ENCODE peak calls at places on chromosome 1, in eight cellular contexts. I is upper lobe of left lung; Y is heart left ventricle; E is right cardiac atrium; U is HCT116; A is right lobe of liver; J is CD8-positive, alpha-beta T cell; K is A549. T is an unnamed sample.

GRCh38 chr1:111516008-111516535 is 12.6 kb upstream of the ADORA3 start:
- ATAC-seq in I (peak), Y (peak), E (peak), U (peak), A (peak), J (peak), K (no peak), T (peak)

GRCh38 chr1:9402717-9403116 is 110.0 kb downstream of the SPSB1 start:
- ATAC-seq in I (no peak), Y (no peak), E (no peak), U (no peak), A (no peak), J (no peak), K (no peak), T (no peak)

GRCh38 chr1:109806733-109807397 is 43.1 kb upstream of the EPS8L3 start:
- ATAC-seq in I (peak), Y (no peak), E (no peak), U (no peak), A (peak), J (no peak), K (no peak), T (no peak)

GRCh38 chr1:174314433-174314832 is 133.3 kb upstream of the GPR52 start:
- ATAC-seq in I (no peak), Y (no peak), E (no peak), U (no peak), A (no peak), J (no peak), K (no peak), T (no peak)

GRCh38 chr1:86082183-86082582 is 74.4 kb downstream of the COL24A1 start:
- ATAC-seq in I (no peak), Y (no peak), E (no peak), U (peak), A (no peak), J (no peak), K (peak), T (no peak)

GRCh38 chr1:248858891-248859889 is at the start of gene ZNF692:
- ATAC-seq in I (peak), Y (peak), E (peak), U (peak), A (peak), J (peak), K (peak), T (peak)

GRCh38 chr1:184296466-184297243 is 90.2 kb upstream of the C1orf21 start:
- ATAC-seq in I (peak), Y (peak), E (peak), U (no peak), A (peak), J (no peak), K (no peak), T (peak)

GRCh38 chr1:23613191-23614126 is 54.2 kb upstream of the ID3 start:
- ATAC-seq in I (no peak), Y (no peak), E (no peak), U (no peak), A (no peak), J (peak), K (no peak), T (no peak)

GRCh38 chr1:181170194-181170593 is 81.7 kb downstream of the IER5 start:
- ATAC-seq in I (no peak), Y (no peak), E (no peak), U (no peak), A (no peak), J (no peak), K (no peak), T (no peak)

GRCh38 chr1:209266590-209267172 is 316.8 kb upstream of the CAMK1G start:
- ATAC-seq in I (peak), Y (no peak), E (no peak), U (no peak), A (no peak), J (no peak), K (peak), T (no peak)

GRCh38 chr1:162605225-162605927 is 26.9 kb upstream of the DDR2 start:
- ATAC-seq in I (peak), Y (no peak), E (no peak), U (no peak), A (no peak), J (no peak), K (no peak), T (peak)

GRCh38 chr1:98051065-98051675 is 130.3 kb upstream of the DPYD start:
- ATAC-seq in I (no peak), Y (no peak), E (no peak), U (peak), A (peak), J (peak), K (peak), T (no peak)

GRCh38 chr1:26910343-26911160 is 3.2 kb downstream of the NR0B2 start:
- ATAC-seq in I (no peak), Y (no peak), E (no peak), U (no peak), A (peak), J (no peak), K (no peak), T (no peak)

GRCh38 chr1:232962761-232963357 is 12.4 kb downstream of the NTPCR start:
- ATAC-seq in I (peak), Y (no peak), E (no peak), U (no peak), A (no peak), J (no peak), K (no peak), T (peak)

GRCh38 chr1:42311138-42311537 is 23.9 kb downstream of the FOXJ3 start:
- ATAC-seq in I (no peak), Y (no peak), E (no peak), U (no peak), A (no peak), J (no peak), K (no peak), T (no peak)

GRCh38 chr1:38418195-38419030 is 371.8 kb upstream of the POU3F1 start:
- ATAC-seq in I (no peak), Y (no peak), E (peak), U (no peak), A (no peak), J (no peak), K (no peak), T (no peak)

GRCh38 chr1:202578565-202578964 is 131.7 kb downstream of the SYT2 start:
- ATAC-seq in I (no peak), Y (peak), E (no peak), U (no peak), A (no peak), J (no peak), K (no peak), T (peak)

DNA sequence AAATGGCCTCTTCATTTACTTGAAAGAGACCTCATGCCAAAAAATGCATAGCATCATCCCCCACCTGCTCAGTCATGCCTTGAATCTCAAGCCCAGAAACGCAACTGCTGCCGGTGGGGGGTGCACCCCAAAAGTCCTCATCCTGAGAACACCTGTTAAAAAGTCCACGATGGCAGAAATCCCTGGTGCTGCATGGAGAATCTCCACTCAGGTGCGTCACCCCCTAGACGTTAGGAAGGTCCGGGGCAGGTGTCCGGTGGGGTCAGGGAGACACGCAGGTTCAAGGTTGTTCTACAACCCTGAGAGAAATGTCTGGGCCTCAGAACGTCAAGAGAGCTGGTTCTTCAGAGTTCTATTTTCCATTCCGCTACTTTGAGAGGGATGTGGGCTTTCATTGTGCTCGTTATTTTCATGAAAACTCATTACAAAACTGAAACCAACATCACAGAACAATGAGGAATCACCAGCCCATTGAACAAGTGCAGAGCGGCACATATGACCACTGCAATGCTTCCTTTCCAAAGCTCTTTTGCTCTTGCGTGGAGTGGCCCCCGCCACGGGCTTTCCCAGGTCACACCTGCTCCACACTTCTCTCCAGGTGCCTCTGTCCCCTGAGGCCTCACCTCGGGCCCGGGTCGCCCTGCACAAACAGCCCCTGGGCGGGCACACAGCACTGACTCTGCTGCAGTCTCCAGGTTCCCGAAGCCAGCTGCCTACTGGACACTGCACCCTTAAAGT is 201.9 kb downstream of the TOMM20 start:
- ATAC-seq in I (peak), Y (no peak), E (no peak), U (no peak), A (peak), J (peak), K (no peak), T (no peak)
- H3K4me3 ChIP-seq in I (peak), Y (no peak), E (no peak), U (no peak), A (no peak), J (peak), K (no peak), T (no peak)

GRCh38 chr1:3699596-3699995 is 47.3 kb downstream of the TP73 start:
- ATAC-seq in I (no peak), Y (no peak), E (no peak), U (no peak), A (no peak), J (no peak), K (no peak), T (no peak)
- H3K4me3 ChIP-seq in I (no peak), Y (no peak), E (no peak), U (no peak), A (no peak), J (no peak), K (no peak), T (no peak)

GRCh38 chr1:149881876-149882275 is 17.5 kb upstream of the BOLA1 start:
- ATAC-seq in I (no peak), Y (no peak), E (no peak), U (no peak), A (no peak), J (no peak), K (no peak), T (no peak)

GRCh38 chr1:149884433-149885363 is 14.7 kb upstream of the BOLA1 start:
- ATAC-seq in I (no peak), Y (no peak), E (no peak), U (no peak), A (no peak), J (no peak), K (no peak), T (no peak)

GRCh38 chr1:149886396-149887195 is 12.8 kb upstream of the BOLA1 start:
- ATAC-seq in I (peak), Y (peak), E (peak), U (peak), A (peak), J (peak), K (peak), T (peak)

GRCh38 chr1:149885364-149886111 is 13.8 kb upstream of the BOLA1 start:
- ATAC-seq in I (peak), Y (peak), E (peak), U (peak), A (peak), J (peak), K (peak), T (peak)

DNA sequence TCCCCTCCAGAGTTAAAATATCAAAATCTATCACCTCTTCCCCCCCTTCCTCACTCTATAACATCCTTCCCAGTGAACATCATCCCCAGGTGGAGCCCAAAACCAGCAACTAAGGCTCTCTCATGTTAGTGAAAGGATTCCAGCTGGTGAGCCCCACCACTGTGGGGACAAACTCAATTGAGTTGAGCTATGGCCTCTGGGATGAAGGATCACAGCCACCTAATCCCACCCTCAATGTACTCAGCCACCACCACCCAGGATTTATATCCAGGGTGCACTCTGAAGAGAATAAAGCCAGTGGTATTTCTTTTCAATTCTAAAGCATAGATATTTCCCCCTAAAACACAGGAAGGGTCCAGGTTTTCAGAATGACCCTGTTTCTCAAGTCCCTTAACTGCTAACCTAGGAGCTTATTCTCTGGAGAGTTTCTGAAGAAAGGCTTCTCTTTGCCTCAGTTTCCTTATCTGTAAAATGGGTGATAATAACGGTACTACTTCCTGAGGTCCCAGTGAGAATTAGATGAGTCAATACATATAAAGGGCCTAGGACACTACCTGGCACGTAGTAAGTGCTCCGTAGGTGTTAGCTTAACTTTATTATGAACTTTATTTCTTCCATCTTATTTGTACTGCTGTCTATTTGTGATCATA is 15.6 kb upstream of the BOLA1 start:
- ATAC-seq in I (no peak), Y (no peak), E (no peak), U (no peak), A (no peak), J (no peak), K (no peak), T (no peak)
- H3K4me3 ChIP-seq in I (no peak), Y (peak), E (peak), U (no peak), A (peak), J (no peak), K (no peak), T (peak)

DNA sequence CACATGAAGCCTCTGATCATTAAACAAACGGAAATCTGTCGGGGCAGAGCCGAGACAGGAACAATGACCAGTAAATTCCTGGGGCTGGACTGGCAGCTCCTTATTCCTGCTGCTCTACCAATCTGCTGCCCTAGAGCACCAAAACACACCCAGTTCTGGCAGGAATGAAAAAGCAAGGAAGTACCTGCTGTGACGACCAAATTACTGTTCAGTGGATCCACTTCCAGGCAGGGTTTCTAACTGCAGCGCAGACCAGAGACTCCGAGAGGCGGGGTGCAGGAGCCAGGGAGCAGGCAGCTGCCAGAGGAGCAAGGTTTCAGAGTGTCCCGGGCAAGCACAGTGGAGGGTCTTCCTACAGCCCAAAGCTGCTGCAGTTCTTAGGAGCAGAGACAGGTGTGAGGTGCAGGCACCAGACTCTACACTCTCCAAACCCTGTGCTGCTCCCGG is 32.4 kb downstream of the KANK4 start:
- ATAC-seq in I (no peak), Y (no peak), E (no peak), U (no peak), A (no peak), J (no peak), K (peak), T (no peak)
- H3K4me3 ChIP-seq in I (peak), Y (no peak), E (no peak), U (no peak), A (no peak), J (no peak), K (no peak), T (no peak)

DNA sequence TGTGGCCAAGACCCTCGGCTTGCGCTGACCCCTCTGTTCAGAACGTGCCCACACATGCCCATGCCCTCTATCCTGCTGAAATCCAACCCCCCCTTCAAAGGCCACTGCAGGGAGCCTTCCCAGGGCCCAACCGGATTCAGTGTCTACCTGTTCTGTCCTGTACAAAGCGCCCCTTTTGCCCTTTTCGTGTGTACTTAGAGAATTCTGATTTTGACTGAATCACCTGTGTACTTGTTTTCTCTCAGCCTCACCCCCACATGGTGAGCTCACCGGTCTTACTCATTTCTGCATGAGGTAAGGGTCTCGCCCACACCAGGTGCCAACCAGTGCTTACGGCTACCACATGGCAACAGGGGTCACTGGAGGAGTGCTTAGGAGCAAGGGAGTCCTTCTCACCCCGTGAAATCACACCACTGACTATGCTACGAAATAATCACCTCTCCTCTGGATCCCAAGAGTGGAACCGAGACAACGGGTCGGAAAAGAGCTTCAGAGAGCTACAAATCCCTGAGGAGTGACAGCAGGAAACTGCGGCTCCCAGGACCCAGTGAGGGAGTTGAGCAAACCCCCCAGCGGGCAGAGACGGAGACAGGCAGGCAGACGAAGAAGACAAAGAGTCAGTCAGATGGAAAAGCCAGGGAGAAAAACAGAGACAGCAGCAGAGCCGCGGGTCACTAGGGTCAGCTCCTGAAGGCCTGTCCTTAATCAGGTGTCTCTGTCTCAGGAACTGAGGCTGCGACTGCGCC is 2.1 kb upstream of the S100A2 start:
- ATAC-seq in I (no peak), Y (no peak), E (no peak), U (no peak), A (no peak), J (no peak), K (peak), T (no peak)
- H3K4me3 ChIP-seq in I (peak), Y (peak), E (no peak), U (peak), A (no peak), J (no peak), K (peak), T (peak)

GRCh38 chr1:147073062-147073432 is 99.2 kb downstream of the PRKAB2 start:
- ATAC-seq in I (peak), Y (no peak), E (no peak), U (no peak), A (no peak), J (peak), K (no peak), T (no peak)
- H3K4me3 ChIP-seq in I (peak), Y (peak), E (peak), U (no peak), A (peak), J (no peak), K (no peak), T (peak)

GRCh38 chr1:7117265-7117598 is 332.0 kb downstream of the CAMTA1 start:
- ATAC-seq in I (peak), Y (no peak), E (no peak), U (no peak), A (no peak), J (no peak), K (no peak), T (no peak)
- H3K4me3 ChIP-seq in I (no peak), Y (no peak), E (no peak), U (peak), A (no peak), J (no peak), K (no peak), T (no peak)